ENCODE peak calls at places on chromosome 19, in four cellular contexts. T, S, H and J are unnamed samples.

GRCh38 chr19:41795031-41795461 is 1.3 kb upstream of the CEACAM3 start:
- DNase-seq in T (no peak), S (peak; percentile 23), H (no peak), J (no peak)

GRCh38 chr19:42158926-42159325 is 26.7 kb upstream of the POU2F2 start:
- DNase-seq in T (no peak), S (no peak), H (no peak), J (no peak)

GRCh38 chr19:29873024-29873800 is 61.4 kb downstream of the CCNE1 start:
- DNase-seq in T (peak; percentile 19), S (no peak), H (no peak), J (no peak)

GRCh38 chr19:2140193-2140545 is 11.2 kb downstream of the AP3D1 start:
- DNase-seq in T (no peak), S (no peak), H (no peak), J (no peak)

GRCh38 chr19:46728208-46728607 is 11.3 kb upstream of the PRKD2 start:
- DNase-seq in T (no peak), S (no peak), H (no peak), J (no peak)

GRCh38 chr19:55690109-55690768 is 15.2 kb downstream of the EPN1 start:
- DNase-seq in T (no peak), S (no peak), H (no peak), J (no peak)

GRCh38 chr19:8806661-8807060 is 25.4 kb downstream of the ZNF558 start:
- DNase-seq in T (no peak), S (no peak), H (no peak), J (no peak)

GRCh38 chr19:876780-877314 is 16.1 kb downstream of the MED16 start:
- DNase-seq in T (no peak), S (no peak), H (no peak), J (no peak)

GRCh38 chr19:28067882-28068281 is 1145.1 kb downstream of the UQCRFS1 start:
- DNase-seq in T (no peak), S (peak; percentile 68), H (no peak), J (no peak)

GRCh38 chr19:16394681-16395375 is 70.2 kb downstream of the KLF2 start:
- DNase-seq in T (no peak), S (no peak), H (no peak), J (no peak)

GRCh38 chr19:2239771-2240770 is 3.4 kb downstream of the SF3A2 start:
- DNase-seq in T (no peak), S (no peak), H (peak; percentile 34), J (no peak)

GRCh38 chr19:7417671-7418324 is 69.1 kb downstream of the ARHGEF18 start:
- DNase-seq in T (no peak), S (no peak), H (no peak), J (no peak)

GRCh38 chr19:38355728-38356725 is 18.3 kb upstream of the PSMD8 start:
- DNase-seq in T (no peak), S (no peak), H (no peak), J (no peak)

GRCh38 chr19:10290876-10291553 is 1.3 kb downstream of the ICAM5 start:
- DNase-seq in T (peak; percentile 36), S (no peak), H (no peak), J (no peak)

GRCh38 chr19:38213911-38214625 is 10.0 kb downstream of the DPF1 start:
- DNase-seq in T (no peak), S (peak; percentile 33), H (peak; percentile 93), J (no peak)

GRCh38 chr19:52335768-52336116 is 301 bp upstream of the ZNF610 start:
- DNase-seq in T (no peak), S (no peak), H (no peak), J (no peak)

GRCh38 chr19:45476349-45476717 is 8.5 kb downstream of the FOSB start:
- DNase-seq in T (no peak), S (no peak), H (no peak), J (no peak)

GRCh38 chr19:10079031-10079453 is 7.1 kb upstream of the SHFL start:
- DNase-seq in T (no peak), S (no peak), H (no peak), J (no peak)

GRCh38 chr19:47155141-47155540 is 24.5 kb downstream of the SAE1 start:
- DNase-seq in T (no peak), S (no peak), H (no peak), J (no peak)

GRCh38 chr19:42062381-42062780 is 7.6 kb downstream of the GRIK5 start:
- DNase-seq in T (no peak), S (no peak), H (no peak), J (no peak)

GRCh38 chr19:7188682-7189629 is 105.3 kb downstream of the INSR start:
- DNase-seq in T (peak; percentile 64), S (no peak), H (no peak), J (no peak)

GRCh38 chr19:55809381-55810058 is 22.3 kb downstream of the NLRP11 start:
- DNase-seq in T (no peak), S (no peak), H (no peak), J (no peak)

GRCh38 chr19:41083516-41083915 is 4.7 kb upstream of the CYP2A13 start:
- DNase-seq in T (no peak), S (no peak), H (no peak), J (no peak)

DNA sequence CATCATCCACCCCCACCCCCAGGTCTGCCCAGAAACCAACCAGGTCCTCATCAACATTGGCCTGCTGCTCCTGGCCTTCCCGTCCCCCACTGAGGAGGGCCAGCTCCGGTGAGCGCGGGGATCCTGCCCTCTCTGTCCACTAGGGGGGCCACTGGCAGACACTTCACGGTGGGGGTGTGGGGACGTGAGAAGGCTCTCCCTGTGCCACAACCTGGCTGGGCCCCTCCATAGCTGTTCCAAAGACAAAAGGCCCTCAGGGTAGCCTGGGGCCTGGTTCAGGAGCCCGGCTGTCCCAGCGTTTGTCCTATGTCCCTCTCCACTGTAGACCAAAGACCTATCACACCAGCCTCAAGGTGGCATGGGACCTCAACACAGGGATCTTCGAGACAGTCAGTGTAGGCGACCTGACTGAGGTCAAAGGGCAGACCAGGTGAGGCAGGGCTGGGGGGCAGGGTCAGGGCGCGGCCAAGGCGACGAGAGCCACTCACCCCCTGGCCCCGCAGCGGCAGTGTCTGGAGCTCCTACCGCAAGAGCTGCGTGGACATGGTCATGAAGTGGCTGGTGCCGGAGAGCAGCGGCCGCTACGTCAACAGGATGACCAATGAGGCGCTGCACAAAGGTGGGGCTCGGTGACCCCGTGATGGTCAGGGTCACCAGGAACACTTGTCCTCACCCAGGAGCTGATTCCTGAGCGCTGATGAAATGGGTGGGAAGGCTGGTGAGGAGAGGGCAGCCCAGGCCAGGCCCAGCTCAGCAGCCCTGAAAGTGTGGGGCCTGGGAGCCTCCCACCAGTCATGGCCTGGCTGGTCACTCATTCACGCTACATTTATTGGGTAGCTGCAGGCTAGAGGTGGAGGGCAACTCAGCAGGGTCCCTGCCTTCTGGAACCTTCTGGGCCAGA is 7.9 kb downstream of the DCAF15 start:
- DNase-seq in T (no peak), S (no peak), H (no peak), J (no peak)
- TF ChIP-seq CTCF in T (no peak), S (no peak), H (no peak), J (peak; percentile 22)

DNA sequence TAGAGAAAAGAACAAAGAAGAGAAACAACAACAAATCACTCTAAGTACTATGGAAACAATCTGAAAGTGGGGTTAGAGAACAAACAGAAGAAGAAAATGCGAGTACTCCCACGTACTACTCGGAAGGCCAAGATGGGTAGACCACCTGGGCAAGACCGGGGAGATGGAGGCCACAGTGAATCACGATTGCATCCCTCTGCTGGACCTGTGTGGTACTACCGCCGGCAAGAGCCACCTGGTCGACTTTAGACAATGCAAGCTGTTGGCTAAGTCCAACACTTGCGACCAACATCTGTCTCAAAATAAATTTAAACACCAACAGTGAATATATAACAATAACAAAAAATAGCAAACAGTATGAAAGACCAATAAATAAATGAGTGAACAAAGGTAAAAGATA is 45.5 kb upstream of the ZNF91 start:
- DNase-seq in T (no peak), S (no peak), H (no peak), J (no peak)
- TF ChIP-seq CTCF in T (no peak), S (peak; percentile 2), H (peak; percentile 41), J (peak; percentile 12)

GRCh38 chr19:4656102-4656501 is 14.0 kb downstream of the MYDGF start:
- DNase-seq in T (no peak), S (no peak), H (no peak), J (no peak)

GRCh38 chr19:4657262-4657661 is 12.9 kb downstream of the MYDGF start:
- DNase-seq in T (no peak), S (no peak), H (no peak), J (no peak)

GRCh38 chr19:4660181-4660791 is 9.9 kb downstream of the MYDGF start:
- DNase-seq in T (no peak), S (no peak), H (no peak), J (no peak)

GRCh38 chr19:4654437-4655361 is 15.4 kb downstream of the TNFAIP8L1 start:
- DNase-seq in T (no peak), S (no peak), H (no peak), J (no peak)

GRCh38 chr19:4657835-4658234 is 12.3 kb downstream of the MYDGF start:
- DNase-seq in T (no peak), S (no peak), H (no peak), J (no peak)
- TF ChIP-seq CTCF in T (no peak), S (no peak), H (no peak), J (no peak)

GRCh38 chr19:48381178-48381950 is 10.0 kb downstream of the KDELR1 start:
- DNase-seq in T (no peak), S (no peak), H (no peak), J (no peak)
- TF ChIP-seq CTCF in T (no peak), S (no peak), H (no peak), J (no peak)

DNA sequence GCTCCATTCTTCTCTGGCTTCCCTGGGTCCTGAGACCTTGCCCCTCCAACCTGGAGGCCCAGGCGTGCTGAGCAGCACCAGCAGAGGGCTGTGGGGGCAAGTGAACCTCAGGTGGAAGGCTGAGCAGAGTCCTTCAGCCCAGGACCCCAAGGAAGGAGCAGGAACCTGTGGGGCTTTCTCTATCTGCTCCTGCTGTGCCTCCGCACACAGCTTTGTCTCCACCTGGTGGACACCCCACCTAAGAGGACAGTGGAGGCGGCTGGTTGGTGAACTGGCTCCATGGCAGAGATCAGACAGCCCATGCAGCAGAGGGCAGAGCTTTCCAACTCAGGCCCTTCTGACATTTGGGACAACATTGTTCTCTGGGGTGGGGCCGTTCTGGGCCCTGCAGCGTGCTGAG is 19.7 kb downstream of the ZFR2 start:
- DNase-seq in T (no peak), S (no peak), H (no peak), J (no peak)
- TF ChIP-seq CTCF in T (no peak), S (peak; percentile 39), H (no peak), J (peak; percentile 37)

DNA sequence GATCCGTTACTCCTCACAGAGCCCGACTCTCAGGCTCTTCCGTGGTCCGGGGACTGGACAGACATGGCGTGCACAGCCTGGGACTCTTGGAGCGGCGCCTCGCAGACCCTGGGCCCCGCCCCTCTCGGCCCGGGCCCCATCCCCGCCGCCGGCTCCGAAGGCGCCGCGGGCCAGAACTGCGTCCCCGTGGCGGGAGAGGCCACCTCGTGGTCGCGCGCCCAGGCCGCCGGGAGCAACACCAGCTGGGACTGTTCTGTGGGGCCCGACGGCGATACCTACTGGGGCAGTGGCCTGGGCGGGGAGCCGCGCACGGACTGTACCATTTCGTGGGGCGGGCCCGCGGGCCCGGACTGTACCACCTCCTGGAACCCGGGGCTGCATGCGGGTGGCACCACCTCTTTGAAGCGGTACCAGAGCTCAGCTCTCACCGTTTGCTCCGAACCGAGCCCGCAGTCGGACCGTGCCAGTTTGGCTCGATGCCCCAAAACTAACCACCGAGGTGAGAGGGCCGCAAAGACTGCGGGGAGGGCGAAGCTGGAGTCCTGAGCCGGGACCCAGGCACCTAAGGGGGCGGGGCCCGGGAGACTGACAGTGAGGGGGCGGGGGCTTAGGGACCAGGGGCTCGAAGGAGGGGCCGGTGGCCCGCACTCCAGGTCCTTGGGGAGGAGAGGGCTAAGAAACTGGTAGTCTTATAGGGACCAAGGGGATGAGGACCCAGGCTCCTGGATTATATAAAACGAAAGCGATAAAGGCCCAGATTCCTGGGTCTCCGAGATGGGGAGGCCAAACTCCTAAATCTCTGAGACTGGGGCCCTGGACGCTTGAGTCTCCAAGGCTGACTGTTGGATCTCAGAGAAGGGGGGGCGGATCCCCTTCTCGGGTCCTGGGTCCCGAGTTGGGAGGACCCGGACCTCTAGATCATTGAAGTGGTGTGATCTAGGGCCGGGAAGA is 2.0 kb downstream of the ETV2 start:
- DNase-seq in T (peak; percentile 84), S (peak; percentile 59), H (no peak), J (no peak)
- TF ChIP-seq CTCF in T (no peak), S (no peak), H (no peak), J (no peak)